ENCODE peak calls at places on chromosomes 6 and 20, in ten cellular contexts. K is hepatocyte; S is NCI-H1417; U is HT1080; E is activated CD4-positive, alpha-beta T cell treated with anti-CD3 and anti-CD28 coated beads, Interleukin-2, amount 50 U/mL, for 1 hour; Y is glutamatergic neuron; O is AG08395; T is left cardiac atrium; A is fibroblast of pulmonary artery; R is stimulated activated CD4-positive, alpha-beta T cell treated with anti-CD3 and anti-CD28 coated beads, Interleukin-4, amount 100 ng/mL, for 4 hours. I is an unnamed sample.

GRCh38 chr20:11210611-11211010 is 536.8 kb upstream of the JAG1 start:
- DNase-seq in K (no peak), S (no peak), U (no peak), E (no peak), Y (no peak), O (no peak), T (no peak), A (no peak), R (no peak), I (no peak)

GRCh38 chr6:30167101-30167500 is 3.8 kb downstream of the TRIM15 start:
- DNase-seq in K (no peak), S (no peak), U (no peak), E (no peak), Y (no peak), O (no peak), T (no peak), A (no peak), R (no peak), I (peak)

GRCh38 chr20:46207031-46207549 is 89.0 kb downstream of the CD40 start:
- DNase-seq in K (no peak), S (no peak), U (no peak), E (no peak), Y (no peak), O (peak), T (no peak), A (no peak), R (no peak), I (no peak)

GRCh38 chr6:2630891-2631458 is 119.7 kb downstream of the MYLK4 start:
- DNase-seq in K (no peak), S (no peak), U (peak), E (no peak), Y (no peak), O (no peak), T (no peak), A (peak), R (no peak), I (peak)

GRCh38 chr6:105838156-105838555 is 248.0 kb upstream of the PRDM1 start:
- DNase-seq in K (no peak), S (no peak), U (no peak), E (no peak), Y (no peak), O (peak), T (no peak), A (no peak), R (no peak), I (no peak)

GRCh38 chr20:51760905-51761544 is 7.2 kb downstream of the ATP9A start:
- DNase-seq in K (no peak), S (no peak), U (peak), E (no peak), Y (no peak), O (peak), T (no peak), A (peak), R (no peak), I (peak)

GRCh38 chr6:24357336-24358218 is at the start of gene DCDC2:
- DNase-seq in K (no peak), S (no peak), U (no peak), E (peak), Y (peak), O (no peak), T (peak), A (peak), R (peak), I (no peak)

GRCh38 chr6:23282243-23283021 is 713.1 kb downstream of the HDGFL1 start:
- DNase-seq in K (peak), S (peak), U (no peak), E (no peak), Y (no peak), O (no peak), T (no peak), A (no peak), R (no peak), I (no peak)

GRCh38 chr6:107108201-107108890 is 7.0 kb downstream of the BEND3 start:
- DNase-seq in K (no peak), S (no peak), U (no peak), E (no peak), Y (no peak), O (no peak), T (no peak), A (no peak), R (no peak), I (no peak)

GRCh38 chr6:36095497-36096391 is 34.6 kb upstream of the MAPK13 start:
- DNase-seq in K (peak), S (peak), U (no peak), E (no peak), Y (no peak), O (no peak), T (no peak), A (no peak), R (no peak), I (no peak)

GRCh38 chr6:157182503-157183254 is 140.6 kb downstream of the TMEM242 start:
- DNase-seq in K (no peak), S (no peak), U (no peak), E (no peak), Y (no peak), O (no peak), T (no peak), A (no peak), R (no peak), I (no peak)

GRCh38 chr6:35082733-35083403 is 58.3 kb downstream of the TCP11 start:
- DNase-seq in K (no peak), S (no peak), U (no peak), E (no peak), Y (no peak), O (no peak), T (no peak), A (no peak), R (no peak), I (no peak)